ENCODE peak calls at places on chromosomes 2 and 18, in six cellular contexts. Y is HFF-Myc, U is GM12865, A is breast epithelium, E is esophagus squamous epithelium, C is suprapubic skin. G is an unnamed sample.

GRCh38 chr2:23497063-23497462 is 112.1 kb downstream of the KLHL29 start:
- DNase-seq in Y (no peak), U (no peak), A (no peak), E (no peak), C (no peak), G (no peak)

GRCh38 chr2:62084823-62085222 is 111.1 kb upstream of the B3GNT2 start:
- DNase-seq in Y (no peak), U (no peak), A (no peak), E (no peak), C (no peak), G (no peak)

GRCh38 chr2:3624059-3624794 is 29.3 kb downstream of the COLEC11 start:
- DNase-seq in Y (no peak), U (peak; percentile 72), A (no peak), E (no peak), C (no peak), G (no peak)

GRCh38 chr2:100423631-100424030 is 6.2 kb upstream of the CHST10 start:
- DNase-seq in Y (peak; percentile 58), U (no peak), A (no peak), E (no peak), C (no peak), G (no peak)

GRCh38 chr2:2793514-2793913 is 462.4 kb upstream of the MYT1L start:
- DNase-seq in Y (no peak), U (no peak), A (no peak), E (no peak), C (no peak), G (no peak)

GRCh38 chr2:105751272-105751671 is 6.6 kb downstream of the NCK2 start:
- DNase-seq in Y (no peak), U (no peak), A (no peak), E (no peak), C (no peak), G (no peak)

GRCh38 chr2:144996225-144996795 is 476.4 kb upstream of the ZEB2 start:
- DNase-seq in Y (no peak), U (no peak), A (no peak), E (no peak), C (no peak), G (no peak)

GRCh38 chr18:2984703-2985261 is 28.2 kb downstream of the LPIN2 start:
- DNase-seq in Y (no peak), U (no peak), A (no peak), E (no peak), C (no peak), G (no peak)

GRCh38 chr2:176508984-176509383 is 239.7 kb downstream of the MTX2 start:
- DNase-seq in Y (no peak), U (peak; percentile 82), A (no peak), E (no peak), C (no peak), G (no peak)

GRCh38 chr2:197179744-197180498 is 130.7 kb downstream of the ANKRD44 start:
- DNase-seq in Y (no peak), U (no peak), A (no peak), E (no peak), C (no peak), G (no peak)

GRCh38 chr2:4674007-4674406 is 970.6 kb downstream of the DCDC2C start:
- DNase-seq in Y (no peak), U (no peak), A (no peak), E (no peak), C (no peak), G (no peak)

GRCh38 chr18:36693931-36694661 is 134.7 kb downstream of the TPGS2 start:
- DNase-seq in Y (no peak), U (no peak), A (no peak), E (no peak), C (no peak), G (no peak)

DNA sequence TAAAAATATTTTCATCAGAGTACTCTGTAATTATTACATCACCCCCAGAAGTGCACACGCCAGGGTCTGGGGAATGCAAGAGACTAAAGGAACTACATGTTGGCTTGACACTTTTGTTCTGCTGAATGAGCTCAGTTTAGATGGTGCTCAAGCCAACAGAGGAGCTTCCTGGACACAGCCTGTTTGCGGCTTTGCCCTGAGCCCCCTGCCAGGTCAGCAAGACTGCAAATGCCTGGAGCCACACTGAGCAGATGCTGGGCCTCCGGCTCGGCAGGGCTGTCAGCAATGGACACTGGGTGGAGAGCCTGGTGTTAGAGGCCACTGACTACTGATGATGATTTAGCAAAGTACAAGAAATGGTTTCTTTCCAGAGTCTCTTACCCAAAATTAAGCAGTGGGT is 31.9 kb downstream of the PTPN18 start:
- DNase-seq in Y (no peak), U (no peak), A (no peak), E (no peak), C (no peak), G (no peak)
- TF ChIP-seq CTCF in Y (no peak), U (no peak), A (no peak), E (no peak), C (no peak), G (no peak)

DNA sequence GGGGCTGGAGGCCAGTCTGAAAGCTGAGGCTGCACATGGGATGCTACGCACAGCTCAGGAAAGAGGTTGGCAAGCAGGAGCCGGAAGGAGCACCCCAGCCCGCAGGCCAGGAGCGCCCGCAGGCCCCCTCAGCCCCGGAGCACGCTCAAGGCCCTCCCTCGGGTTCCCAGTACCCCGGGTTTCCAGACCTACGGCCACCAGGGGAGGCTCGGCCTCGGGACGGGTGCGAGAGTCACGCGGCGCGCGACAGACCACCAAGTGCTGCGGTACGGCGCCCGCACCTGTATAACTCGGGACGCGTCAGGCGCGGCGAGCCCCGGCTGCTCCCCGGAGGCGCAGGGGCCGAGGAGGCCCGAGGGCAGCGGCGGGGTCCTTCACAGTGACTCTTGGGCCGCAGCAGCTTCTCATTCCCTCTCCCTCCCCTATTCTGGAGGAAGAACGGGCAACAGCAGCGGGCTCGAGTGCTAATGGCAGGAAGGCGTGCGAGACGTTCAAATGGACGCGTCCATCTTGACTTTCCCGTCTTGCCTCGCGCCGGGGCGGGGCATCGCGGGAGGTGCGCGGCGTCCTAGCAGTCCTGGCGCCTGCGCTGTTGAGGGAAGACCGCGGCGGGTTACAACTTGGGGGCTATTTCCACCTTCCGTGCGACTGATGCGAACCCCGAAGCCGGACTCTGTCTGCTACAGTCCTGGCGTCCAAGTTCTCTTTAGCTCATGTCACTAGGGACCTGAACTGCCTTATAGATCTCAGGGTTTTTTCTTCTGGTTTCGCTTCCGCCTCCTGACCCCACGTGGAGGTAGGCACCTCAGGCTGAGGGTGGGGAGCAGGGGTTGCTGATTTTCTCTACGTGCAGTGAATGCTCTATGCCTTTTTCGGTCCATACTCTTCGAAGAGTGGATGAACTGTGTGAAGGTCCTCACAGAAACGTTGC is at the start of gene ANAPC1:
- DNase-seq in Y (peak; percentile 43), U (peak; percentile 93), A (peak; percentile 78), E (peak; percentile 64), C (peak; percentile 82), G (peak; percentile 66)
- TF ChIP-seq CTCF in Y (no peak), U (no peak), A (no peak), E (no peak), C (no peak), G (no peak)

DNA sequence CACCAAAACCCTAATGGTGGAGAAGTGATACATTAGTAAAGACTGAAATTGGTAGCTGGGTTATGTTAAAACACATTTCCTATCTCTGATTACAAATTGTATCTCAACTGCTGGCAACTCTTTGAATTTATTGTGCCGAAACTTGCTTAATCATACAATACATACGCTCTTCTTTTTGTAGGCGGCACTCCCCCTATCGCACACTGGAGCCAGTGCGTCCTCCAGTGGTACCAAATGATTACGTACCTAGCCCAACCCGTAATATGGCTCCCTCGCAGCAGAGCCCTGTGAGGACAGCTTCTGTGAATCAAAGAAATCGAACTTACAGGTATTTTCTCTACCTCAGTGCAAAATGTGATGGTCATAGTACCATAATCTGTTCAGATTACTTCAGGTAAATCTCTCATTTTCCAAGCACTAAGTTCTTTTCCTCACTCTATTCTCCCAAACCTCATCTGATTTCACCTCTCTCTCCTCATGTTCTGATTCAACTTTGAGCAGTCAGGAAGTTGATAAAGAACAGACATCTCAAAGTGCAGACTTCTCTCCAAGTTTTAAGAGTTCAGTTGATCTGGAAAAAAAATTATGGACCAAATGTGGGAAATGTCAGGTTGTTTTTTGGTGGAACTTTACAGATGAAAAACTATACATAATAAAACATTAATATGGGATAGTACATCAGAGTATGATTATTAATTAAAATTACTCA is 66.5 kb downstream of the ABI2 start:
- DNase-seq in Y (no peak), U (no peak), A (no peak), E (no peak), C (no peak), G (no peak)
- TF ChIP-seq CTCF in Y (peak; percentile 12), U (no peak), A (no peak), E (no peak), C (no peak), G (no peak)

DNA sequence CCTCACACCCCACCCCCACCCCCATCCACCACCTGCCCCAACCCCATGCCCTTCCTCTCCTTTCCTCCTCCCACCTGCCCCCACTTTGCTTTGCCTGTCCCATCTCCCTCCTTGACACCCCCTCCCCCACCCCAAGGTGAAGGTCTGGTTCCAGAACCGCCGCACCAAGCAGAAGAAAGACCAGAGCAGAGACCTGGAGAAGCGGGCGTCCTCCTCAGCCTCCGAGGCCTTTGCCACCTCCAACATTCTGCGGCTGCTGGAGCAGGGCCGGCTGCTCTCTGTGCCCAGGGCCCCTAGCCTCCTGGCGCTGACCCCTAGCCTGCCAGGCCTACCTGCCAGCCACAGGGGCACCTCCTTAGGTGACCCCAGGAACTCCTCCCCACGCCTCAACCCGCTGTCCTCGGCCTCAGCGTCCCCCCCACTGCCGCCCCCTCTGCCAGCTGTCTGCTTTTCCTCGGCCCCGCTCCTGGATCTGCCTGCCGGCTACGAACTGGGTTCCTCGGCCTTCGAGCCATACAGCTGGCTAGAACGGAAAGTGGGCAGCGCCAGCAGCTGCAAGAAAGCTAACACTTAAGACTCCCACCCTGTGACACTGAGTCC is 3.0 kb upstream of the ATP6V1B1 start:
- DNase-seq in Y (no peak), U (no peak), A (no peak), E (no peak), C (no peak), G (no peak)
- TF ChIP-seq CTCF in Y (no peak), U (no peak), A (no peak), E (no peak), C (no peak), G (no peak)